ENCODE peak calls at places on chromosomes 13 and 19, in eight cellular contexts. H is activated naive CD8-positive, alpha-beta T cell treated with anti-CD3 and anti-CD28 coated beads, Interleukin-2, amount 50 U/mL, for 24 hours; K is LoVo; L is GM19239; P is stimulated activated CD8-positive, alpha-beta memory T cell treated with anti-CD3 and anti-CD28 coated beads, Interleukin-15, amount 100 ng/mL, for 24 hours; Q is stimulated activated CD4-positive, alpha-beta T cell treated with anti-CD3 and anti-CD28 coated beads, TNF-alpha, amount 100 ng/mL, for 4 hours; B is stimulated activated effector memory CD8-positive, alpha-beta T cell treated with anti-CD3 and anti-CD28 coated beads, Interleukin-12 subunit alpha, Interleukin-12 subunit beta, amount 100 ng/mL, for 72 hours; E is lower leg skin. V is an unnamed sample.

GRCh38 chr19:55554749-55555152 is 9.4 kb upstream of the SBK3 start:
- DNase-seq in P (no peak), B (no peak), L (no peak), K (no peak), E (no peak), H (no peak), Q (no peak), V (no peak)

GRCh38 chr19:7391218-7391670 is 42.5 kb downstream of the ARHGEF18 start:
- DNase-seq in H (no peak), B (no peak), P (no peak), L (no peak), E (no peak), K (peak; percentile 80), Q (no peak), V (no peak)

GRCh38 chr19:51978882-51979281 is 7.8 kb downstream of the ZNF350 start:
- DNase-seq in B (no peak), H (no peak), L (no peak), Q (no peak), K (no peak), P (no peak), E (no peak), V (no peak)

GRCh38 chr13:111178417-111178816 is 63.3 kb downstream of the ARHGEF7 start:
- DNase-seq in K (no peak), E (no peak), P (no peak), B (no peak), L (no peak), Q (no peak), H (no peak), V (no peak)

GRCh38 chr19:35642798-35643254 is 1.3 kb downstream of the ETV2 start:
- DNase-seq in P (no peak), E (no peak), H (no peak), L (no peak), B (no peak), K (no peak), Q (no peak), V (no peak)

GRCh38 chr13:39875583-39875982 is 220.1 kb downstream of the COG6 start:
- DNase-seq in Q (no peak), L (no peak), H (no peak), B (no peak), K (no peak), E (no peak), P (no peak), V (no peak)

GRCh38 chr19:44820648-44821609 is 12.0 kb downstream of the BCAM start:
- DNase-seq in K (no peak), P (no peak), B (no peak), L (no peak), Q (no peak), H (no peak), E (no peak), V (no peak)

GRCh38 chr19:56107626-56108351 is 13.3 kb downstream of the ZNF787 start:
- DNase-seq in B (no peak), K (no peak), E (no peak), H (no peak), L (no peak), P (no peak), Q (no peak), V (no peak)

GRCh38 chr19:16645140-16645539 is 14.8 kb downstream of the SMIM7 start:
- DNase-seq in L (no peak), K (no peak), B (no peak), Q (no peak), P (no peak), H (no peak), E (no peak), V (no peak)

GRCh38 chr19:58513694-58514563 is 2.1 kb upstream of the SLC27A5 start:
- DNase-seq in B (peak; percentile 98), E (peak; percentile 96), L (peak; percentile 96), H (peak; percentile 98), P (peak; percentile 95), Q (peak; percentile 93), K (peak; percentile 90), V (peak; percentile 98)

GRCh38 chr13:110340812-110341444 is 33.8 kb downstream of the COL4A2 start:
- DNase-seq in H (peak; percentile 64), K (no peak), B (no peak), Q (peak; percentile 29), E (peak; percentile 94), P (peak; percentile 10), L (no peak), V (no peak)

GRCh38 chr19:27720155-27720554 is 1492.8 kb downstream of the UQCRFS1 start:
- DNase-seq in E (no peak), H (no peak), P (no peak), B (no peak), K (no peak), L (no peak), Q (no peak), V (no peak)

GRCh38 chr13:97261254-97262015 is 39.3 kb downstream of the MBNL2 start:
- DNase-seq in E (no peak), H (peak; percentile 23), K (no peak), Q (no peak), L (peak; percentile 45), P (no peak), B (no peak), V (peak; percentile 25)

GRCh38 chr13:112358156-112358555 is 18.0 kb upstream of the SPACA7 start:
- DNase-seq in P (no peak), E (no peak), L (no peak), K (no peak), Q (no peak), H (no peak), B (no peak), V (no peak)

GRCh38 chr19:45507864-45508680 is 793 bp downstream of the VASP start:
- DNase-seq in P (no peak), H (peak; percentile 71), Q (no peak), B (no peak), K (no peak), E (peak; percentile 91), L (no peak), V (no peak)

GRCh38 chr13:31929031-31929770 is 102.4 kb upstream of the FRY start:
- DNase-seq in E (no peak), Q (no peak), P (no peak), K (no peak), L (no peak), B (no peak), H (no peak), V (no peak)

GRCh38 chr19:609001-609340 is 19.3 kb downstream of the HCN2 start:
- DNase-seq in E (peak; percentile 91), K (no peak), P (no peak), L (no peak), H (no peak), Q (no peak), B (no peak), V (no peak)

GRCh38 chr13:109867766-109868165 is 81.4 kb upstream of the IRS2 start:
- DNase-seq in E (no peak), H (no peak), L (no peak), Q (no peak), K (no peak), P (no peak), B (no peak), V (no peak)